ENCODE peak calls at places on chromosomes 2 and 18, in ten cellular contexts. One of them, this sample, is unnamed.

GRCh38 chr2:190607014-190607597 is 41.8 kb upstream of the NAB1 start:
- DNase-seq in HCT116: peak; percentile 60
- DNase-seq in GM23248: peak; percentile 41
- DNase-seq in mesenchymal stem cell: peak; percentile 12
- DNase-seq in HepG2: no peak
- DNase-seq in mammary epithelial cell: no peak
- DNase-seq in IMR-90: peak; percentile 83
- DNase-seq in SK-N-SH: no peak
- DNase-seq in Karpas-422: no peak
- DNase-seq in endothelial cell of umbilical vein: no peak
- DNase-seq in this sample: peak; percentile 99

GRCh38 chr2:200158586-200159365 is 147.7 kb upstream of the SPATS2L start:
- DNase-seq in endothelial cell of umbilical vein: no peak
- DNase-seq in IMR-90: no peak
- DNase-seq in HCT116: no peak
- DNase-seq in mammary epithelial cell: no peak
- DNase-seq in GM23248: no peak
- DNase-seq in mesenchymal stem cell: peak; percentile 19
- DNase-seq in Karpas-422: no peak
- DNase-seq in SK-N-SH: no peak
- DNase-seq in HepG2: no peak
- DNase-seq in this sample: no peak

GRCh38 chr2:127155901-127156300 is 48.9 kb upstream of the BIN1 start:
- DNase-seq in Karpas-422: no peak
- DNase-seq in GM23248: peak; percentile 70
- DNase-seq in endothelial cell of umbilical vein: no peak
- DNase-seq in mesenchymal stem cell: peak; percentile 51
- DNase-seq in HepG2: no peak
- DNase-seq in HCT116: no peak
- DNase-seq in mammary epithelial cell: no peak
- DNase-seq in SK-N-SH: no peak
- DNase-seq in IMR-90: peak; percentile 26
- DNase-seq in this sample: peak; percentile 35

GRCh38 chr2:158034198-158034831 is 67.4 kb upstream of the UPP2 start:
- DNase-seq in mammary epithelial cell: peak; percentile 43
- DNase-seq in HCT116: peak; percentile 53
- DNase-seq in GM23248: peak; percentile 66
- DNase-seq in HepG2: peak; percentile 74
- DNase-seq in endothelial cell of umbilical vein: peak; percentile 51
- DNase-seq in Karpas-422: peak; percentile 71
- DNase-seq in SK-N-SH: peak; percentile 39
- DNase-seq in IMR-90: peak; percentile 48
- DNase-seq in mesenchymal stem cell: peak; percentile 67
- DNase-seq in this sample: peak; percentile 30

GRCh38 chr18:69845588-69846506 is 101.8 kb downstream of the CD226 start:
- DNase-seq in HepG2: no peak
- DNase-seq in GM23248: peak; percentile 1
- DNase-seq in mammary epithelial cell: no peak
- DNase-seq in HCT116: no peak
- DNase-seq in SK-N-SH: no peak
- DNase-seq in endothelial cell of umbilical vein: no peak
- DNase-seq in Karpas-422: no peak
- DNase-seq in mesenchymal stem cell: peak; percentile 70
- DNase-seq in IMR-90: peak; percentile 62
- DNase-seq in this sample: peak; percentile 6

GRCh38 chr2:227822416-227823003 is 8.9 kb downstream of the CCL20 start:
- DNase-seq in GM23248: no peak
- DNase-seq in HCT116: no peak
- DNase-seq in SK-N-SH: no peak
- DNase-seq in IMR-90: no peak
- DNase-seq in HepG2: peak; percentile 21
- DNase-seq in mammary epithelial cell: peak; percentile 46
- DNase-seq in mesenchymal stem cell: no peak
- DNase-seq in Karpas-422: no peak
- DNase-seq in endothelial cell of umbilical vein: no peak
- DNase-seq in this sample: peak; percentile 64

GRCh38 chr2:219451626-219452360 is 17.1 kb downstream of the SPEG start:
- DNase-seq in HCT116: no peak
- DNase-seq in GM23248: no peak
- DNase-seq in mesenchymal stem cell: no peak
- DNase-seq in endothelial cell of umbilical vein: no peak
- DNase-seq in Karpas-422: no peak
- DNase-seq in HepG2: no peak
- DNase-seq in SK-N-SH: no peak
- DNase-seq in IMR-90: peak; percentile 18
- DNase-seq in mammary epithelial cell: no peak
- DNase-seq in this sample: peak; percentile 48

GRCh38 chr18:11064106-11064505 is 85.3 kb downstream of the PIEZO2 start:
- DNase-seq in IMR-90: peak; percentile 65
- DNase-seq in mammary epithelial cell: no peak
- DNase-seq in HepG2: no peak
- DNase-seq in mesenchymal stem cell: peak; percentile 60
- DNase-seq in Karpas-422: no peak
- DNase-seq in endothelial cell of umbilical vein: peak; percentile 24
- DNase-seq in HCT116: no peak
- DNase-seq in SK-N-SH: no peak
- DNase-seq in GM23248: no peak
- DNase-seq in this sample: no peak

GRCh38 chr2:8827729-8828128 is 9.7 kb downstream of the KIDINS220 start:
- DNase-seq in mesenchymal stem cell: no peak
- DNase-seq in Karpas-422: no peak
- DNase-seq in GM23248: no peak
- DNase-seq in SK-N-SH: no peak
- DNase-seq in endothelial cell of umbilical vein: no peak
- DNase-seq in mammary epithelial cell: no peak
- DNase-seq in HCT116: no peak
- DNase-seq in IMR-90: no peak
- DNase-seq in HepG2: no peak
- DNase-seq in this sample: no peak

GRCh38 chr18:37282386-37283037 is 283.1 kb downstream of the CELF4 start:
- DNase-seq in IMR-90: no peak
- DNase-seq in mesenchymal stem cell: no peak
- DNase-seq in HepG2: peak; percentile 7
- DNase-seq in mammary epithelial cell: no peak
- DNase-seq in HCT116: no peak
- DNase-seq in SK-N-SH: peak; percentile 63
- DNase-seq in GM23248: peak; percentile 32
- DNase-seq in Karpas-422: peak; percentile 58
- DNase-seq in endothelial cell of umbilical vein: no peak
- DNase-seq in this sample: no peak

GRCh38 chr2:27742571-27742970 is 28.9 kb upstream of the MRPL33 start:
- DNase-seq in IMR-90: no peak
- DNase-seq in SK-N-SH: no peak
- DNase-seq in endothelial cell of umbilical vein: no peak
- DNase-seq in HCT116: no peak
- DNase-seq in HepG2: no peak
- DNase-seq in GM23248: no peak
- DNase-seq in Karpas-422: no peak
- DNase-seq in mesenchymal stem cell: no peak
- DNase-seq in mammary epithelial cell: no peak
- DNase-seq in this sample: no peak

GRCh38 chr2:159185401-159186130 is 100.9 kb downstream of the WDSUB1 start:
- DNase-seq in mammary epithelial cell: no peak
- DNase-seq in mesenchymal stem cell: peak; percentile 88
- DNase-seq in HCT116: peak; percentile 19
- DNase-seq in endothelial cell of umbilical vein: peak; percentile 44
- DNase-seq in IMR-90: peak; percentile 58
- DNase-seq in SK-N-SH: peak; percentile 54
- DNase-seq in HepG2: peak; percentile 23
- DNase-seq in Karpas-422: no peak
- DNase-seq in GM23248: peak; percentile 66
- DNase-seq in this sample: peak; percentile 99

GRCh38 chr18:59395226-59396175 is 36.4 kb upstream of the LMAN1 start:
- DNase-seq in Karpas-422: no peak
- DNase-seq in mammary epithelial cell: no peak
- DNase-seq in SK-N-SH: no peak
- DNase-seq in HepG2: no peak
- DNase-seq in HCT116: no peak
- DNase-seq in GM23248: no peak
- DNase-seq in IMR-90: no peak
- DNase-seq in endothelial cell of umbilical vein: no peak
- DNase-seq in mesenchymal stem cell: no peak
- DNase-seq in this sample: no peak

GRCh38 chr2:67289921-67290371 is 107.2 kb upstream of the ETAA1 start:
- DNase-seq in Karpas-422: no peak
- DNase-seq in mesenchymal stem cell: peak; percentile 75
- DNase-seq in GM23248: peak; percentile 90
- DNase-seq in mammary epithelial cell: peak; percentile 98
- DNase-seq in HCT116: no peak
- DNase-seq in endothelial cell of umbilical vein: peak; percentile 62
- DNase-seq in HepG2: no peak
- DNase-seq in IMR-90: peak; percentile 95
- DNase-seq in SK-N-SH: no peak
- DNase-seq in this sample: peak; percentile 95

GRCh38 chr18:28048612-28049011 is 128.3 kb downstream of the CDH2 start:
- DNase-seq in IMR-90: no peak
- DNase-seq in HepG2: no peak
- DNase-seq in Karpas-422: no peak
- DNase-seq in mesenchymal stem cell: no peak
- DNase-seq in GM23248: no peak
- DNase-seq in SK-N-SH: no peak
- DNase-seq in endothelial cell of umbilical vein: no peak
- DNase-seq in mammary epithelial cell: no peak
- DNase-seq in HCT116: no peak
- DNase-seq in this sample: no peak

GRCh38 chr2:97693476-97693875 is 19.9 kb upstream of the ZAP70 start:
- DNase-seq in HepG2: no peak
- DNase-seq in SK-N-SH: no peak
- DNase-seq in endothelial cell of umbilical vein: no peak
- DNase-seq in GM23248: peak; percentile 16
- DNase-seq in mesenchymal stem cell: no peak
- DNase-seq in IMR-90: peak; percentile 23
- DNase-seq in Karpas-422: no peak
- DNase-seq in mammary epithelial cell: no peak
- DNase-seq in HCT116: no peak
- DNase-seq in this sample: no peak

GRCh38 chr2:21262426-21262940 is 138.7 kb downstream of the TDRD15 start:
- DNase-seq in mammary epithelial cell: no peak
- DNase-seq in HepG2: no peak
- DNase-seq in HCT116: no peak
- DNase-seq in mesenchymal stem cell: no peak
- DNase-seq in GM23248: no peak
- DNase-seq in endothelial cell of umbilical vein: no peak
- DNase-seq in SK-N-SH: no peak
- DNase-seq in IMR-90: no peak
- DNase-seq in Karpas-422: no peak
- DNase-seq in this sample: no peak

GRCh38 chr2:119332953-119333352 is 33.7 kb downstream of the C2orf76 start:
- DNase-seq in endothelial cell of umbilical vein: no peak
- DNase-seq in mesenchymal stem cell: no peak
- DNase-seq in HepG2: no peak
- DNase-seq in SK-N-SH: no peak
- DNase-seq in Karpas-422: no peak
- DNase-seq in HCT116: no peak
- DNase-seq in GM23248: no peak
- DNase-seq in IMR-90: no peak
- DNase-seq in mammary epithelial cell: no peak
- DNase-seq in this sample: no peak

GRCh38 chr2:128413718-128414341 is 95.2 kb upstream of the HS6ST1 start:
- DNase-seq in HCT116: no peak
- DNase-seq in GM23248: no peak
- DNase-seq in mesenchymal stem cell: no peak
- DNase-seq in SK-N-SH: peak; percentile 82
- DNase-seq in Karpas-422: no peak
- DNase-seq in HepG2: no peak
- DNase-seq in IMR-90: no peak
- DNase-seq in endothelial cell of umbilical vein: no peak
- DNase-seq in mammary epithelial cell: no peak
- DNase-seq in this sample: no peak
- H3K4me3 ChIP-seq in HCT116: no peak overlapping the region
- H3K4me3 ChIP-seq in GM23248: no peak overlapping the region
- H3K4me3 ChIP-seq in mesenchymal stem cell: no peak overlapping the region
- H3K4me3 ChIP-seq in SK-N-SH: no peak overlapping the region
- H3K4me3 ChIP-seq in Karpas-422: no peak overlapping the region
- H3K4me3 ChIP-seq in HepG2: no peak overlapping the region
- H3K4me3 ChIP-seq in IMR-90: no peak overlapping the region
- H3K4me3 ChIP-seq in endothelial cell of umbilical vein: no peak overlapping the region
- H3K4me3 ChIP-seq in mammary epithelial cell: no peak overlapping the region
- H3K4me3 ChIP-seq in this sample: no peak overlapping the region

GRCh38 chr2:65121-65520 is 18.8 kb upstream of the FAM110C start:
- DNase-seq in IMR-90: no peak
- DNase-seq in HepG2: no peak
- DNase-seq in GM23248: no peak
- DNase-seq in Karpas-422: no peak
- DNase-seq in mammary epithelial cell: no peak
- DNase-seq in SK-N-SH: no peak
- DNase-seq in endothelial cell of umbilical vein: no peak
- DNase-seq in HCT116: no peak
- DNase-seq in mesenchymal stem cell: no peak
- DNase-seq in this sample: no peak
- H3K9ac ChIP-seq in IMR-90: no peak overlapping the region
- H3K9ac ChIP-seq in HepG2: no peak overlapping the region
- H3K9ac ChIP-seq in GM23248: no peak overlapping the region
- H3K9ac ChIP-seq in Karpas-422: no peak overlapping the region
- H3K9ac ChIP-seq in mammary epithelial cell: no peak overlapping the region
- H3K9ac ChIP-seq in SK-N-SH: no peak overlapping the region
- H3K9ac ChIP-seq in endothelial cell of umbilical vein: no peak overlapping the region
- H3K9ac ChIP-seq in HCT116: no peak overlapping the region
- H3K9ac ChIP-seq in mesenchymal stem cell: no peak overlapping the region
- H3K9ac ChIP-seq in this sample: no peak overlapping the region

DNA sequence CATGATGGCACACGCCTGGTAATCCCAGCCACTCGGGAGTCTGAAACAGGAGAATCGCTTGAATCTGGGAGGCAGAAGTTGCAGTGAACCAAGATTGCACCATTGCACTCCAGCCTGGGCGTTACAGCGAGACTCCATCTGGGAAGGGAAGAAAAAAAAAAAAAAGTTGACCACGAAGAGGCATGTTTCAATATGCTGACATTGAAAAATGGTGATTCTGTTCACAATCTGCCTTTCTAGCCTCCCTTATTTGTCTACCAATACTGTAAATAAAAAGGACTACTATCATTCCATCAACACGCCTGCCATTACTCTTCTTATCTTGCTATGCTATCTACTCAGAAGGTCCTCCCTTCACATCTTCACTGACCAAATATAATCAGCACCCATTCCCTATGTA is 18.4 kb downstream of the GFPT1 start:
- DNase-seq in mesenchymal stem cell: no peak
- DNase-seq in HCT116: no peak
- DNase-seq in SK-N-SH: no peak
- DNase-seq in endothelial cell of umbilical vein: no peak
- DNase-seq in IMR-90: no peak
- DNase-seq in Karpas-422: no peak
- DNase-seq in HepG2: no peak
- DNase-seq in GM23248: no peak
- DNase-seq in mammary epithelial cell: no peak
- DNase-seq in this sample: no peak
- H3K36me3 ChIP-seq in mesenchymal stem cell: peaks cover 28% of the 10 kb centered on the region
- H3K36me3 ChIP-seq in HCT116: peaks cover 28% of the 10 kb centered on the region
- H3K36me3 ChIP-seq in SK-N-SH: peaks cover 82% of the 10 kb centered on the region
- H3K36me3 ChIP-seq in endothelial cell of umbilical vein: peaks cover 22% of the 10 kb centered on the region
- H3K36me3 ChIP-seq in IMR-90: peaks cover 59% of the 10 kb centered on the region
- H3K36me3 ChIP-seq in Karpas-422: peaks cover 49% of the 10 kb centered on the region
- H3K36me3 ChIP-seq in HepG2: peaks cover 37% of the 10 kb centered on the region
- H3K36me3 ChIP-seq in GM23248: peaks cover 81% of the 10 kb centered on the region
- H3K36me3 ChIP-seq in mammary epithelial cell: peaks cover 30% of the 10 kb centered on the region
- H3K36me3 ChIP-seq in this sample: peaks cover 55% of the 10 kb centered on the region

DNA sequence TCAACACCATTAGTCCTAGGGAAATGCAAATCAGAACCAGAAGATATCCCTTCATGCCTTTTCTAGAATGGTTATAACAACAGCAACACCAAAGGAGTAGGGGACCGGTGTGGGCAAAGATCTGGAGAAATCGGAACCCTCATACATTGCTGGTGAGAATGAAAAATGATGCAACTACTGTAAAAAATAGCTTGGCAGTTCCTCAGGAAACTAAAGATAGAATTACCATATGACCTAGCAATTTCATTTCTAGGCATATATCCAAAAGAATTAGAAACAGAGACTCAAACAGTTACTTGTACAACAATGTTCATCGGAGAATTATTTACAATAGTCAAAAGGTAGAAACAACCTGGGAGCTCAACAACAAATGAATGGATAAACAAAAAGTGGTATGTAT is 29.2 kb upstream of the CDH7 start:
- DNase-seq in mammary epithelial cell: no peak
- DNase-seq in SK-N-SH: no peak
- DNase-seq in Karpas-422: no peak
- DNase-seq in mesenchymal stem cell: no peak
- DNase-seq in HepG2: no peak
- DNase-seq in endothelial cell of umbilical vein: no peak
- DNase-seq in GM23248: no peak
- DNase-seq in IMR-90: no peak
- DNase-seq in HCT116: no peak
- DNase-seq in this sample: no peak
- H3K4me3 ChIP-seq in mammary epithelial cell: no peak overlapping the region
- H3K4me3 ChIP-seq in SK-N-SH: no peak overlapping the region
- H3K4me3 ChIP-seq in Karpas-422: no peak overlapping the region
- H3K4me3 ChIP-seq in mesenchymal stem cell: no peak overlapping the region
- H3K4me3 ChIP-seq in HepG2: no peak overlapping the region
- H3K4me3 ChIP-seq in endothelial cell of umbilical vein: no peak overlapping the region
- H3K4me3 ChIP-seq in GM23248: no peak overlapping the region
- H3K4me3 ChIP-seq in IMR-90: no peak overlapping the region
- H3K4me3 ChIP-seq in HCT116: no peak overlapping the region
- H3K4me3 ChIP-seq in this sample: no peak overlapping the region

This sample was measured in astrocyte.